ENCODE peak calls at places on chromosomes 11 and 22, in five cellular contexts. X is fibroblast of lung, V is neural progenitor cell, I is hepatocyte, S is GM23248. H is an unnamed sample.

GRCh38 chr11:9280655-9281301 is 15.6 kb upstream of the DENND5A start:
- DNase-seq in X (peak; percentile 82), V (no peak), I (no peak), S (no peak), H (peak; percentile 41)

GRCh38 chr11:116607027-116607426 is 165.8 kb downstream of the BUD13 start:
- DNase-seq in X (no peak), V (no peak), I (no peak), S (no peak), H (no peak)

GRCh38 chr22:17347724-17348123 is 21.5 kb upstream of the CECR2 start:
- DNase-seq in X (no peak), V (no peak), I (no peak), S (no peak), H (no peak)

GRCh38 chr11:134569195-134569594 is 157.2 kb upstream of the B3GAT1 start:
- DNase-seq in X (no peak), V (no peak), I (no peak), S (no peak), H (no peak)

GRCh38 chr11:126925321-126926093 is 75.1 kb downstream of the KIRREL3 start:
- DNase-seq in X (peak; percentile 65), V (no peak), I (no peak), S (peak; percentile 91), H (no peak)

GRCh38 chr11:12712132-12712531 is 37.9 kb downstream of the TEAD1 start:
- DNase-seq in X (no peak), V (no peak), I (no peak), S (no peak), H (no peak)

GRCh38 chr11:26014456-26015115 is 317.3 kb upstream of the ANO3 start:
- DNase-seq in X (no peak), V (no peak), I (no peak), S (no peak), H (no peak)

GRCh38 chr11:83241291-83241946 is 44.7 kb downstream of the CCDC90B start:
- DNase-seq in X (peak; percentile 77), V (peak; percentile 79), I (peak; percentile 79), S (peak; percentile 81), H (peak; percentile 74)

GRCh38 chr11:2570211-2570811 is 125.5 kb downstream of the KCNQ1 start:
- DNase-seq in X (no peak), V (no peak), I (no peak), S (no peak), H (no peak)

GRCh38 chr11:59088164-59088563 is 2.1 kb downstream of the GLYATL1B start:
- DNase-seq in X (no peak), V (no peak), I (no peak), S (no peak), H (no peak)

GRCh38 chr11:71298761-71299181 is 46.4 kb upstream of the SHANK2 start:
- DNase-seq in X (no peak), V (no peak), I (no peak), S (no peak), H (no peak)

GRCh38 chr11:102385053-102385976 is 38.3 kb downstream of the BIRC2 start:
- DNase-seq in X (no peak), V (no peak), I (no peak), S (no peak), H (peak; percentile 34)

GRCh38 chr22:41305646-41306045 is 4.3 kb downstream of the ZC3H7B start:
- DNase-seq in X (peak; percentile 73), V (no peak), I (no peak), S (peak; percentile 95), H (peak; percentile 82)

GRCh38 chr11:108278954-108279353 is 56.1 kb downstream of the ATM start:
- DNase-seq in X (no peak), V (no peak), I (no peak), S (no peak), H (no peak)

GRCh38 chr11:2302280-2302843 is 549 bp downstream of the TSPAN32 start:
- DNase-seq in X (no peak), V (no peak), I (peak; percentile 16), S (no peak), H (no peak)

GRCh38 chr11:67345949-67346819 is 7.2 kb downstream of the POLD4 start:
- DNase-seq in X (peak; percentile 61), V (peak; percentile 44), I (peak; percentile 78), S (peak; percentile 88), H (peak; percentile 49)

GRCh38 chr11:119629834-119630624 is 99.0 kb downstream of the NECTIN1 start:
- DNase-seq in X (no peak), V (no peak), I (no peak), S (no peak), H (no peak)

GRCh38 chr22:27788889-27789288 is 12.7 kb downstream of the MN1 start:
- DNase-seq in X (peak; percentile 72), V (no peak), I (no peak), S (no peak), H (no peak)

GRCh38 chr11:112300094-112300786 is 39.6 kb upstream of the PLET1 start:
- DNase-seq in X (no peak), V (no peak), I (no peak), S (no peak), H (no peak)

GRCh38 chr11:117887431-117888139 is 11.1 kb upstream of the FXYD6 start:
- DNase-seq in X (no peak), V (no peak), I (no peak), S (no peak), H (no peak)

GRCh38 chr22:41021039-41021654 is 70.0 kb downstream of the RBX1 start:
- DNase-seq in X (no peak), V (peak; percentile 10), I (peak; percentile 23), S (peak; percentile 32), H (no peak)

GRCh38 chr11:134254433-134254832 is 1.1 kb downstream of the ACAD8 start:
- DNase-seq in X (no peak), V (no peak), I (no peak), S (no peak), H (no peak)

GRCh38 chr11:36305047-36305446 is 9.0 kb downstream of the PRR5L start:
- DNase-seq in X (no peak), V (no peak), I (no peak), S (no peak), H (no peak)

GRCh38 chr11:78354741-78355705 is 62.6 kb downstream of the GAB2 start:
- DNase-seq in X (no peak), V (peak; percentile 59), I (no peak), S (peak; percentile 65), H (no peak)

GRCh38 chr11:110471315-110471714 is 41.6 kb downstream of the FDX1 start:
- DNase-seq in X (peak; percentile 60), V (no peak), I (no peak), S (peak; percentile 71), H (no peak)

GRCh38 chr11:105741488-105742020 is 131.7 kb downstream of the GRIA4 start:
- DNase-seq in X (no peak), V (no peak), I (no peak), S (no peak), H (no peak)

GRCh38 chr22:35863432-35863831 is 145.8 kb downstream of the APOL5 start:
- DNase-seq in X (no peak), V (no peak), I (no peak), S (no peak), H (no peak)

GRCh38 chr11:57202282-57202681 is 20.5 kb downstream of the LRRC55 start:
- DNase-seq in X (no peak), V (no peak), I (no peak), S (no peak), H (no peak)

GRCh38 chr11:95322546-95322945 is 91.5 kb upstream of the SESN3 start:
- DNase-seq in X (peak; percentile 88), V (no peak), I (no peak), S (peak; percentile 94), H (no peak)

GRCh38 chr11:128837627-128838026 is 29.5 kb downstream of the KCNJ1 start:
- DNase-seq in X (no peak), V (no peak), I (no peak), S (no peak), H (peak; percentile 62)
- H2AFZ ChIP-seq in X (no peak overlapping the region), V (no peak overlapping the region), I (no peak overlapping the region), S (no peak overlapping the region), H (no peak overlapping the region)

GRCh38 chr22:42520663-42521546 is 1.3 kb upstream of the RRP7A start:
- DNase-seq in X (no peak), V (no peak), I (no peak), S (no peak), H (no peak)
- H2AFZ ChIP-seq in X (peak overlapping the region; percentile 36), V (no peak overlapping the region), I (no peak overlapping the region), S (peak overlapping the region; percentile 93), H (no peak overlapping the region)

DNA sequence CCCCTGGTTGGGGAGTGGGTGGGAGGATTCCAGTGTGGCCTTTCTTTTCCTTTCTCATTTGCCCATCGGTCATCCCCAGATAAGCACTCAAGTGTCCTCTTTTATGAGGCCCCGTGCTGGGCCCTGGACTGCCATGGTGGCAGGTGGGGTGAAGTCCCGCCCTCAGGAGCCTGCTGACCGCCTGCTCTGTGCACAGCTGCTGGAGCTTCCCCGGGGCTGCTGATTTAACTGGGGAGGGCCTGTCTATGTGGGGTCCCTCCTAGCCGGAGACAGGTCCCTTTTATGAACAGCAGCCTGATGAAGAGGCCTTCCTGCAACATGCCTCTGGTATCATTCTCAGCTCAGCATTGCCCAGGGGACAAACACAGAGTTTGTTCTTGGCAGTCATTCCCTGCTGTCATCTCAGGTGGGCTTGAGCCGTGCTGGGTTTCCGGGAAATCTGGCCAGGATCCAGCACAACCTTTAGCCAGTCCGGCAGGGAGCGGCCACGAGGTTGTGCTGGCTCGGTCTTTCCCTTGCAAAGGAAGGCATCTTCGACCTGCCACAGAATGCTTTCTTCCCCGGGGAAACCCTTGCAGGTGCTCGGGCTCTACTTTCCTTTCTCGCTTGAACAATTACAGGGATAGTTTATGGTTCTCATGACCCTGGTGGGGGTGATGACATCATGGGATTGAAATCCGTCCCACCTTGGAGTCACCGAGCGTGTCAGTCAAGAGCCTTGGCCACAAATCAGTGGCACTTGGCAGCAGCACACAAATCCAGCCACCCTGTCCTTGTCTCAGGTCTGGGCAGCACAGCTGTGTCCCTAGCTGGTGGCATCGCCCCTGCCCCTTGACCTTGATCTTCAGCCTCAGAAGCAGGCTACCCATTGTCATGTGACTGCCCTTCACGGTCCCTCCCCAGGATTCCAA is 20.1 kb downstream of the ST14 start:
- DNase-seq in X (no peak), V (no peak), I (peak; percentile 63), S (no peak), H (no peak)
- H2AFZ ChIP-seq in X (no peak overlapping the region), V (no peak overlapping the region), I (no peak overlapping the region), S (no peak overlapping the region), H (no peak overlapping the region)

GRCh38 chr11:24043842-24044241 is 453.0 kb upstream of the LUZP2 start:
- DNase-seq in X (no peak), V (peak; percentile 29), I (no peak), S (no peak), H (no peak)
- H2AFZ ChIP-seq in X (no peak overlapping the region), V (peak overlapping the region; percentile 49), I (no peak overlapping the region), S (no peak overlapping the region), H (no peak overlapping the region)

GRCh38 chr11:64164392-64165312 is 1.3 kb downstream of the MACROD1 start:
- DNase-seq in X (no peak), V (peak; percentile 61), I (no peak), S (peak; percentile 36), H (no peak)
- H2AFZ ChIP-seq in X (peak overlapping the region; percentile 33), V (no peak overlapping the region), I (no peak overlapping the region), S (peak overlapping the region; percentile 86), H (peak overlapping the region; percentile 88)

DNA sequence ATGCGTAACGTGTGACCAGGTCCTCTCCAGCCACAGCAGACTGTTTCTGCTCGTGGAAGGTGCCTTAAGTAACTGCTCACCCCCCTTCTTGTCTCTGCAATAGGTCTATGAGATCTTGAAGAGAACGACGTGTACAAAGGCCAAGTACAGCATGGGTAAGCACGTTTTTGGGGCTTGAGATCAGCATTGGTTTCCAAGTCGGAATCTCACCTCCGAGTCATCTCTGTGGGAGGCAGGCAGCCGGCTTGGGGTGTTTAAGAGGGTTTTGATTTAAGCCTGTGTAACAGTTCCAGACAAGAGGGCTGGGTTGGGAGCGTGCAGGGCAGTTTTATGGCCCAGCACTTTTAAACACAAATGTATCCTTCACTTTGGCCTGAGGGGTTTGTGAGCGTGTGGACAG is 30.1 kb downstream of the ANO1 start:
- DNase-seq in X (peak; percentile 82), V (no peak), I (peak; percentile 48), S (peak; percentile 76), H (no peak)
- H2AFZ ChIP-seq in X (no peak overlapping the region), V (no peak overlapping the region), I (no peak overlapping the region), S (no peak overlapping the region), H (no peak overlapping the region)

H was measured in endothelial cell of umbilical vein.